ENCODE peak calls at places on chromosomes 6 and 20, in eight cellular contexts. U is IMR-90, O is CD14-positive monocyte, P is gastrocnemius medialis, W is left ventricle myocardium inferior, Q is foreskin fibroblast, B is upper lobe of right lung, D is B cell. S is an unnamed sample.

GRCh38 chr6:9745966-9746365 is 668.9 kb downstream of the TFAP2A start:
- DNase-seq in U (peak), O (no peak), P (no peak), W (no peak), Q (no peak), B (no peak), D (no peak), S (no peak)

GRCh38 chr20:39623584-39624234 is 661.6 kb downstream of the DHX35 start:
- DNase-seq in U (no peak), O (no peak), P (peak), W (no peak), Q (peak), B (no peak), D (no peak), S (no peak)

GRCh38 chr20:13898012-13898612 is 92.3 kb downstream of the SEL1L2 start:
- DNase-seq in U (no peak), O (no peak), P (no peak), W (no peak), Q (no peak), B (no peak), D (no peak), S (no peak)

GRCh38 chr6:33197431-33198048 is 2.9 kb downstream of the RXRB start:
- DNase-seq in U (peak), O (no peak), P (peak), W (no peak), Q (peak), B (peak), D (no peak), S (no peak)

GRCh38 chr6:157656437-157657005 is 166.5 kb upstream of the SNX9 start:
- DNase-seq in U (peak), O (no peak), P (no peak), W (no peak), Q (peak), B (peak), D (no peak), S (no peak)

GRCh38 chr6:21219241-21219640 is 374.3 kb upstream of the SOX4 start:
- DNase-seq in U (no peak), O (no peak), P (no peak), W (no peak), Q (no peak), B (no peak), D (no peak), S (no peak)

GRCh38 chr20:57990396-57990987 is 238.0 kb downstream of the ANKRD60 start:
- DNase-seq in U (no peak), O (no peak), P (no peak), W (no peak), Q (peak), B (no peak), D (no peak), S (no peak)

GRCh38 chr6:116217069-116217468 is 36.8 kb downstream of the TSPYL4 start:
- DNase-seq in U (peak), O (no peak), P (no peak), W (no peak), Q (peak), B (no peak), D (no peak), S (no peak)

GRCh38 chr6:77930382-77930781 is 277.5 kb downstream of the MEI4 start:
- DNase-seq in U (no peak), O (no peak), P (no peak), W (no peak), Q (no peak), B (no peak), D (no peak), S (no peak)

GRCh38 chr6:41713161-41713649 is 22.2 kb downstream of the TFEB start:
- DNase-seq in U (peak), O (no peak), P (peak), W (peak), Q (peak), B (peak), D (no peak), S (no peak)

GRCh38 chr20:20638877-20639276 is 73.6 kb downstream of the RALGAPA2 start:
- DNase-seq in U (no peak), O (no peak), P (no peak), W (no peak), Q (no peak), B (no peak), D (no peak), S (no peak)

GRCh38 chr20:32189691-32190607 is 17.6 kb downstream of the PLAGL2 start:
- DNase-seq in U (peak), O (no peak), P (no peak), W (peak), Q (peak), B (peak), D (no peak), S (no peak)

GRCh38 chr6:84449220-84449619 is 221.8 kb upstream of the CEP162 start:
- DNase-seq in U (no peak), O (no peak), P (no peak), W (no peak), Q (peak), B (no peak), D (no peak), S (no peak)

GRCh38 chr6:74409447-74409846 is 713.4 kb downstream of the CD109 start:
- DNase-seq in U (peak), O (no peak), P (no peak), W (no peak), Q (peak), B (no peak), D (no peak), S (no peak)

GRCh38 chr20:62008643-62009183 is 57.0 kb downstream of the TAF4 start:
- DNase-seq in U (no peak), O (no peak), P (no peak), W (no peak), Q (no peak), B (no peak), D (no peak), S (no peak)

GRCh38 chr6:11692451-11693376 is 85.9 kb downstream of the ADTRP start:
- DNase-seq in U (no peak), O (no peak), P (no peak), W (no peak), Q (no peak), B (no peak), D (no peak), S (no peak)

GRCh38 chr6:108608453-108609275 is 47.9 kb downstream of the FOXO3 start:
- DNase-seq in U (peak), O (no peak), P (no peak), W (no peak), Q (no peak), B (no peak), D (no peak), S (no peak)

GRCh38 chr6:88165877-88166492 is at the start of gene CNR1:
- DNase-seq in U (no peak), O (peak), P (no peak), W (peak), Q (peak), B (peak), D (peak), S (peak)
- TF ChIP-seq CTCF in U (no peak), O (no peak), P (no peak), W (no peak), Q (no peak), B (peak), D (no peak), S (peak)

DNA sequence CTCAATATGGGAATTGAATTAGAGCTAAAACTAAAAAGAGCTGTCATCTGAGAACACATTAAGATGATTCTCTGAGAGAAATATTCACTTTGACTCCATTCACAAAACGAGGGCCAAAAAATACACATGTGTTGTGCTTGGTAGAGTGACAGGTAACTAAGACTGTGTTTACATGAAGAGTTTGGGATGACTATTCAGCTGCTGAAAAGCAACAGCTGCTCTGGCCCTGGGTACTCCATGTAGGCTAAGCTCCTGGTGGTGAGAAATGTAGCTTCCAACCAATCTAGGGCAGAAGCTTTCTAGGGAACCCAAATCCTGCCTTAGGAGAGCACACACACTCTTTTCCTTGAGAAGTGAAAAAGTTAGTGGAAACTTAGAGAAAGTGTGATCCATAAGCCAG is 184.5 kb downstream of the COL21A1 start:
- DNase-seq in U (peak), O (no peak), P (no peak), W (no peak), Q (no peak), B (no peak), D (no peak), S (no peak)
- TF ChIP-seq CTCF in U (no peak), O (no peak), P (no peak), W (no peak), Q (no peak), B (no peak), D (no peak), S (no peak)

DNA sequence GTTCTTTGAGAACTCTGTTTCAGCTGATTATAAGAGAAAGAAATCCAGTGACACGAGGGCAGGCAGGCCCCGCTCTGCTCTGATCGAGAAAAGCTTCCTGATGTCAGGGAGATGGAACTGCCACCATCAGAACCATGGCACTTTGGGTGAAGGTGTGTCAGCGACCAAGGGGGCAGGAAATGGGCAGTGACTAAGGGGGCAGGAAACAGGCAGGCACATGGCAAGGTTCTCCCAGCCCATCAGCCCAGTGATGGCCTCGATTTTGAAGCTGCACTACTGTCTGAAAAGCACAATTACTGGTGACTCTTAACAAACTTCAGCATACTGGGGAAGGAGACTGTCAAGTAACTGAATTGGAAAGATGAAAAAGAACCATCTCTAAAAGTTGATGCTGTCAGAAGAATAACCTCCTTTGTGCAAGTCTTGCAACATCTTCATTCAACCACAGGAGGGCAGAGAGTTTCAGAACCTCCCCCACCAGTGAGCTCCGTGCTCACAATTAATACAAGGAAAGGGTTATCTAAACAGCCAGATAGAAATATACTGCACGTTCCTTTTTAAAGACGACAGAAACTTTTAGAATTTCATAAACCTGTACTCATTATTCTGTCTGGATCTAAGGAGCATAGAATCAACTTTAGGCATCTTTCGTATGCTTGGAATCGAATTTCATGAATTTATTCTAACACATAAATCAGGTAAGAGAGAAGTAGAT is 39.1 kb downstream of the TMX4 start:
- DNase-seq in U (peak), O (no peak), P (no peak), W (no peak), Q (peak), B (no peak), D (no peak), S (no peak)
- TF ChIP-seq CTCF in U (peak), O (peak), P (no peak), W (peak), Q (peak), B (peak), D (peak), S (peak)

DNA sequence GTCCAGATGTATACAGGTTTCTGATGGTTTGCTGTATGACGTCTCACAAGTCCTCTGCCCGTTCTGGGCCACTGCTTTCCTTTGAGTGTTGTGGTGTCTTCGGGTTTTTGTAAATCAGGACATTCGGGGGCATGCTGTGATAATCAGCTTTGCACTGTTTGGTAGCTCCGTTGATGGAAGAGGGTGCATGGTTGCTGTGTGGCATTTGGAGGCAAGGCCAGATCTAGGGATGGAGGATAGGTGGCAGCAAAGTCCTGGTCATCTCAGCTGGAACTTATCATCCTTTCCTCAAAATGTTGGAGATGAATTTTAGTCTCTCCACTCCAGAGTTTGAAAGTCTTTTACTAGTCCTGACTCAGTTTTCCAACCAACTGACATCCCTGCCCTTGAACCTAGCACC is 91.0 kb downstream of the SCP2D1 start:
- DNase-seq in U (no peak), O (no peak), P (no peak), W (no peak), Q (no peak), B (no peak), D (no peak), S (no peak)
- TF ChIP-seq CTCF in U (no peak), O (no peak), P (no peak), W (peak), Q (no peak), B (peak), D (no peak), S (no peak)

GRCh38 chr6:28225056-28225834 is at the start of gene ZSCAN9:
- DNase-seq in U (peak), O (peak), P (peak), W (peak), Q (peak), B (peak), D (peak), S (no peak)
- TF ChIP-seq CTCF in U (no peak), O (no peak), P (no peak), W (no peak), Q (no peak), B (no peak), D (no peak), S (no peak)

GRCh38 chr6:142822882-142823578 is 121.9 kb downstream of the HIVEP2 start:
- DNase-seq in U (no peak), O (no peak), P (peak), W (no peak), Q (no peak), B (no peak), D (no peak), S (no peak)
- TF ChIP-seq CTCF in U (peak), O (no peak), P (no peak), W (peak), Q (no peak), B (no peak), D (peak), S (peak)

DNA sequence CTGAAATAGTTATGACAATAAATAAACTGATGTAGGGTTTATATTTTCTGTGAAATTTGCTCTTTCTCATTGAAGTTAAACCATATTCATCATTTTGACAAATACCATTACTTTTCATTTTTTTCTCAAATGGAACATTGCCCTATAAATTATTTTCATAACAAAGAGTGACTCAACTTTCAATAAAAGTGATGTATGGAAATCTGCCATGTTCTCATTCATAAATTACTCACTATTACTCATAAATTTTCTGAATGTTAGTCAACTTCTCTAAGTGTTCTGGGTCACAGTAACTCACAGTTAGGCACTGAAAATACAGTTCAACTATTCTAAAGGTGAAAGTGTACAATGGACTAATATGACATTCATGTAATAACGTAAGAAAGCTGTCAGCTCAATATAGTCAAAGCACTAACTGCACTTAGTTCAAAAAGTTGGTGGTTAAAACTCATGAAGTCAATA is 19.0 kb upstream of the STX11 start:
- DNase-seq in U (peak), O (no peak), P (no peak), W (no peak), Q (peak), B (no peak), D (no peak), S (no peak)
- TF ChIP-seq CTCF in U (no peak), O (no peak), P (no peak), W (no peak), Q (no peak), B (no peak), D (no peak), S (no peak)

DNA sequence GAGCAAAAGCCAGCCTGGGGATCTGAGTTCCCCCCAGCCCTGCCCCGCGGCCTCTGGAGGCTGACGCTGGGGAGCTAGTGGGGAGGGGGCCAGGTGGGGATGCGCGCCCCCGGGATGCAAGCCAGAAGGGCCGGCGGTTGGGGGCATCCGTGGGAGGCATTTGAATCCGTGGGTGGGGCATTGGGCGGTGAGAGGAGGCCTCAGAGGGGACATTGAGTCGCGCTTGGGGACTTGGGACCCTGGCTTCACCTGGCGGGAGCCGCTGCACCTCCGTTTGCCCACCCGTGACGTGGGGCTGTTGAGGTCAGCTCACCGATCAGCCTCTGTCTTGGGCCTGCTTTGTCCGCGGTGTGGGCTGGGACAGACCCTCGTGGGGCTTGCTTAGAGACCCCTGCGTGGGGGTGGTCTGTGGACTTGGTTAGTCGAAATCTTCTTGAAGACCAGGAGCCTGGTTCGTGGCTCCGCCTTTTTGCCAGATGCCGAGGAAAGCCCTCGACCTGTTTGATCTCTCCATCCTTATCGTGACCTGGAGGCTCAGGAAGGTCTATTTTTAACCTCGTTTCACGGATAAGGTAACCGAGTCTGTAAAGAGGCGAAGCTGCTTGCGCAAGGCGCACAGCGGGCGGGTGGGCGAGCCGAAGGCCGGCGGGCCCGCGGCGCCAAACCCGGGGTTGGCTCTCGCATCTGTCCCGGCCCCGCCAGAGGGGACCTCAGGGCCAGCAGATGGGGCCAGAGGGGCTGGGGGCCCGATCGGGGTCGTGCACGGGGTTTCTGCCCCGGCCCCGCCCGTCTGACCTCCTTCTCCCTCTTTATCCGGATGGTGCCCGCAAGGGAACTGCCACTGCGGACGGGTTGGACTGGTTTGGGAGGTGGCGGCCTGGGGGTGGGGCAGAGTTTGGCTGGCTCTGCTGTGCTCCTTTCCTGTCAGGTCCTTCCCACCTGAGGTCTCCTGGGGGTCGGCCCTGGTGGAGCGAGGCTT is 8.3 kb downstream of the FAM110A start:
- DNase-seq in U (no peak), O (no peak), P (no peak), W (no peak), Q (no peak), B (peak), D (no peak), S (peak)
- TF ChIP-seq CTCF in U (no peak), O (no peak), P (no peak), W (no peak), Q (no peak), B (no peak), D (no peak), S (no peak)

DNA sequence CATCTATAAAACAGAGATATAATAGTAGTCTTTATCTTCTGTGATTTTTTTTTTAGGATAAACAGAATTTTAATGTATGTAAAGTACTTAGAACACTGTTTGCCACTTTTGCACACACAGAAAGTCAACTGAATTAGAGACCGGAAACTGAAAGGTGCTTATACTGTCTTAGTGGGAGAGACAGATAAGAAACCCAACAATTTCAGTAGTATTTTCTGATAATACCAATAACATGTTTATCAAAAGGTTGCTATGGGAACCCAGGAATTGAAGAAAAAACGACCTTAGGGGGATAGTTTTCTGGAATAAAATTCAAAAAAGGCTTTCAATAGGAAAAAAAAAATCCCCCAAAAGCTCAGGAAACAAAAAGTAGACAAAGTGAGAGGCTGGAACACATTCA is 138.6 kb downstream of the BCKDHB start:
- DNase-seq in U (no peak), O (no peak), P (no peak), W (no peak), Q (no peak), B (no peak), D (no peak), S (no peak)
- TF ChIP-seq CTCF in U (no peak), O (no peak), P (no peak), W (no peak), Q (no peak), B (no peak), D (no peak), S (no peak)

S was measured in chondrocyte.